ENCODE peak calls at places on chromosome 16, in six cellular contexts. Q, X, C, R, Y and Z are unnamed samples.

GRCh38 chr16:88367560-88367959 is 15.2 kb upstream of the ZNF469 start:
- DNase-seq in X (no peak), Y (no peak), C (no peak), Q (no peak), R (no peak), Z (no peak)

GRCh38 chr16:66932076-66932475 is 2.1 kb downstream of the CIAO2B start:
- DNase-seq in Y (no peak), Q (no peak), R (no peak), X (no peak), C (no peak), Z (no peak)

GRCh38 chr16:65772134-65772732 is 594.3 kb upstream of the CDH5 start:
- DNase-seq in Y (no peak), R (no peak), X (no peak), C (no peak), Q (no peak), Z (no peak)

GRCh38 chr16:70678898-70679652 is 6.8 kb downstream of the MTSS2 start:
- DNase-seq in C (no peak), Y (no peak), X (no peak), Q (no peak), R (no peak), Z (no peak)

GRCh38 chr16:4280625-4281024 is 7.8 kb upstream of the TFAP4 start:
- DNase-seq in R (no peak), Y (no peak), Q (no peak), X (no peak), C (no peak), Z (no peak)

GRCh38 chr16:27199747-27200146 is 3.6 kb upstream of the KDM8 start:
- DNase-seq in X (no peak), C (no peak), Y (no peak), Q (no peak), R (no peak), Z (no peak)

GRCh38 chr16:17917316-17918019 is 419.1 kb downstream of the NPIPA8 start:
- DNase-seq in Y (no peak), R (no peak), X (no peak), C (no peak), Q (no peak), Z (no peak)

GRCh38 chr16:87661561-87661960 is 59.3 kb downstream of the JPH3 start:
- DNase-seq in Q (peak), C (peak), R (no peak), Y (peak), X (no peak), Z (peak)

GRCh38 chr16:66904428-66904845 is 14.2 kb downstream of the CDH16 start:
- DNase-seq in Q (no peak), R (no peak), X (no peak), C (no peak), Y (no peak), Z (no peak)

GRCh38 chr16:47947741-47948140 is 208.1 kb downstream of the ABCC12 start:
- DNase-seq in C (no peak), Q (no peak), R (no peak), Y (no peak), X (no peak), Z (no peak)

GRCh38 chr16:85376292-85377095 is 236.6 kb upstream of the GSE1 start:
- DNase-seq in X (peak), C (no peak), R (no peak), Q (no peak), Y (no peak), Z (no peak)

GRCh38 chr16:57502048-57502775 is 15.9 kb upstream of the DOK4 start:
- DNase-seq in Y (no peak), C (no peak), Q (no peak), R (no peak), X (no peak), Z (no peak)

GRCh38 chr16:65121870-65122723 is at the start of gene CDH11:
- DNase-seq in Q (peak), X (peak), R (peak), Y (no peak), C (peak), Z (peak)

GRCh38 chr16:3788711-3789374 is 71.5 kb upstream of the TRAP1 start:
- DNase-seq in C (no peak), R (no peak), X (no peak), Q (no peak), Y (no peak), Z (no peak)

GRCh38 chr16:5450435-5451104 is 353.0 kb upstream of the EEF2KMT start:
- DNase-seq in X (no peak), Y (no peak), C (no peak), R (no peak), Q (no peak), Z (no peak)

GRCh38 chr16:12260647-12261262 is 284.2 kb downstream of the SNX29 start:
- DNase-seq in Y (no peak), Q (peak), R (no peak), C (no peak), X (no peak), Z (no peak)

GRCh38 chr16:65318138-65318537 is 196.3 kb upstream of the CDH11 start:
- DNase-seq in R (no peak), X (no peak), Y (no peak), Q (no peak), C (no peak), Z (no peak)

GRCh38 chr16:69187891-69188451 is 1.0 kb downstream of the SNTB2 start:
- DNase-seq in X (peak), Y (peak), C (peak), Q (peak), R (peak), Z (peak)

GRCh38 chr16:6643083-6643686 is 689.5 kb upstream of the RBFOX1 start:
- DNase-seq in Y (peak), C (peak), Q (peak), R (peak), X (peak), Z (peak)

GRCh38 chr16:4093495-4094137 is 22.6 kb downstream of the ADCY9 start:
- DNase-seq in C (no peak), R (no peak), X (peak), Y (no peak), Q (peak), Z (peak)

GRCh38 chr16:26531290-26531730 is 535.4 kb upstream of the C16orf82 start:
- DNase-seq in X (no peak), C (no peak), R (no peak), Q (no peak), Y (no peak), Z (no peak)

GRCh38 chr16:74888227-74888862 is 96.6 kb downstream of the WDR59 start:
- DNase-seq in R (no peak), Q (no peak), Y (no peak), C (no peak), X (no peak), Z (no peak)

GRCh38 chr16:85908444-85908843 is 9.5 kb downstream of the IRF8 start:
- DNase-seq in Q (no peak), Y (no peak), R (no peak), X (no peak), C (no peak), Z (no peak)